ENCODE peak calls at places on chromosomes 13 and 19, in ten cellular contexts. U is HT-29; H is fibroblast of mammary gland; T is kidney epithelial cell; L is type B pancreatic cell; Q is stimulated activated CD4-positive, alpha-beta T cell treated with anti-CD3 and anti-CD28 coated beads, Interleukin-4, amount 100 ng/mL, for 4 hours; P is naive thymus-derived CD8-positive, alpha-beta T cell; J is AG08396; M is stimulated activated effector memory CD8-positive, alpha-beta T cell treated with anti-CD3 and anti-CD28 coated beads, Interleukin-12 subunit alpha, Interleukin-12 subunit beta, amount 100 ng/mL, for 72 hours; E is NCI-H524. Y is an unnamed sample.

GRCh38 chr19:3821857-3822364 is 35.7 kb upstream of the MATK start:
- DNase-seq in U (peak; percentile 14), H (peak; percentile 20), T (no peak), L (peak; percentile 83), Q (peak; percentile 90), P (peak; percentile 89), J (peak; percentile 85), M (peak; percentile 99), E (peak; percentile 62), Y (peak; percentile 8)

GRCh38 chr13:52954838-52955237 is 73.8 kb upstream of the OLFM4 start:
- DNase-seq in U (no peak), H (no peak), T (no peak), L (no peak), Q (no peak), P (no peak), J (no peak), M (no peak), E (no peak), Y (no peak)

GRCh38 chr13:98487016-98487415 is 89.9 kb downstream of the STK24 start:
- DNase-seq in U (no peak), H (peak; percentile 19), T (no peak), L (no peak), Q (no peak), P (no peak), J (no peak), M (no peak), E (no peak), Y (no peak)

GRCh38 chr19:6987850-6988249 is 33.4 kb downstream of the MBD3L2B start:
- DNase-seq in U (no peak), H (no peak), T (no peak), L (no peak), Q (no peak), P (no peak), J (no peak), M (no peak), E (no peak), Y (no peak)

GRCh38 chr19:30519607-30520205 is 147.5 kb downstream of the ZNF536 start:
- DNase-seq in U (no peak), H (no peak), T (no peak), L (no peak), Q (no peak), P (no peak), J (no peak), M (no peak), E (no peak), Y (no peak)

GRCh38 chr13:79190932-79191331 is 215.1 kb downstream of the RBM26 start:
- DNase-seq in U (no peak), H (no peak), T (no peak), L (no peak), Q (no peak), P (no peak), J (no peak), M (no peak), E (no peak), Y (no peak)

GRCh38 chr19:662962-663681 is at the start of gene RNF126:
- DNase-seq in U (peak; percentile 81), H (peak; percentile 85), T (no peak), L (peak; percentile 94), Q (peak; percentile 99), P (peak; percentile 96), J (peak; percentile 99), M (peak; percentile 80), E (peak; percentile 91), Y (peak; percentile 92)

GRCh38 chr13:71775946-71776345 is 91.1 kb downstream of the DACH1 start:
- DNase-seq in U (no peak), H (no peak), T (no peak), L (no peak), Q (no peak), P (no peak), J (no peak), M (no peak), E (no peak), Y (no peak)

GRCh38 chr19:42270346-42271044 is 1.4 kb downstream of the CIC start:
- DNase-seq in U (peak; percentile 80), H (peak; percentile 81), T (no peak), L (no peak), Q (peak; percentile 58), P (peak; percentile 55), J (peak; percentile 81), M (peak; percentile 58), E (no peak), Y (peak; percentile 79)

GRCh38 chr19:48329167-48329891 is 4.0 kb downstream of the EMP3 start:
- DNase-seq in U (peak; percentile 74), H (peak; percentile 56), T (no peak), L (no peak), Q (no peak), P (no peak), J (peak; percentile 57), M (no peak), E (no peak), Y (peak; percentile 63)

GRCh38 chr19:1267441-1268391 is 1.4 kb upstream of the CIRBP start:
- DNase-seq in U (no peak), H (peak; percentile 53), T (no peak), L (no peak), Q (no peak), P (no peak), J (no peak), M (no peak), E (peak; percentile 36), Y (no peak)

GRCh38 chr19:43414554-43414953 is at the start of gene TEX101:
- DNase-seq in U (no peak), H (no peak), T (no peak), L (no peak), Q (no peak), P (no peak), J (no peak), M (no peak), E (no peak), Y (no peak)

GRCh38 chr13:67736646-67737420 is 506.7 kb upstream of the PCDH9 start:
- DNase-seq in U (peak; percentile 67), H (peak; percentile 92), T (peak; percentile 53), L (no peak), Q (no peak), P (no peak), J (no peak), M (no peak), E (peak; percentile 35), Y (peak; percentile 73)

GRCh38 chr13:26007261-26007765 is 44.5 kb downstream of the SHISA2 start:
- DNase-seq in U (no peak), H (no peak), T (no peak), L (no peak), Q (no peak), P (no peak), J (no peak), M (no peak), E (no peak), Y (no peak)

GRCh38 chr13:50156140-50156539 is 140.9 kb downstream of the KCNRG start:
- DNase-seq in U (no peak), H (peak; percentile 64), T (peak; percentile 21), L (no peak), Q (no peak), P (no peak), J (peak; percentile 58), M (no peak), E (no peak), Y (peak; percentile 13)

GRCh38 chr13:22061371-22061805 is 390.5 kb downstream of the FGF9 start:
- DNase-seq in U (no peak), H (no peak), T (no peak), L (no peak), Q (peak; percentile 51), P (peak; percentile 25), J (no peak), M (peak; percentile 40), E (no peak), Y (no peak)

GRCh38 chr13:112928958-112929777 is 39.8 kb upstream of the MCF2L start:
- DNase-seq in U (peak; percentile 43), H (peak; percentile 47), T (no peak), L (no peak), Q (no peak), P (no peak), J (peak; percentile 39), M (no peak), E (peak; percentile 47), Y (peak; percentile 39)

GRCh38 chr19:19185853-19186728 is 5.9 kb downstream of the BORCS8 start:
- DNase-seq in U (peak; percentile 29), H (peak; percentile 43), T (no peak), L (no peak), Q (peak; percentile 43), P (peak; percentile 58), J (no peak), M (peak; percentile 48), E (peak; percentile 80), Y (no peak)

GRCh38 chr13:46071590-46072249 is 19.2 kb upstream of the ZC3H13 start:
- DNase-seq in U (no peak), H (no peak), T (no peak), L (no peak), Q (no peak), P (no peak), J (no peak), M (no peak), E (no peak), Y (no peak)

GRCh38 chr19:9916719-9917118 is 19.6 kb downstream of the OLFM2 start:
- DNase-seq in U (no peak), H (no peak), T (no peak), L (no peak), Q (no peak), P (no peak), J (no peak), M (no peak), E (no peak), Y (no peak)

GRCh38 chr13:75421987-75422386 is 60.0 kb downstream of the TBC1D4 start:
- DNase-seq in U (no peak), H (peak; percentile 42), T (no peak), L (no peak), Q (no peak), P (no peak), J (no peak), M (no peak), E (no peak), Y (no peak)

GRCh38 chr19:42286349-42287016 is 15.4 kb upstream of the PRR19 start:
- DNase-seq in U (no peak), H (peak; percentile 49), T (no peak), L (no peak), Q (no peak), P (no peak), J (peak; percentile 63), M (no peak), E (no peak), Y (no peak)

GRCh38 chr13:111388851-111389500 is 68.5 kb downstream of the TEX29 start:
- DNase-seq in U (no peak), H (no peak), T (no peak), L (peak; percentile 62), Q (peak; percentile 30), P (peak; percentile 30), J (no peak), M (no peak), E (no peak), Y (no peak)

GRCh38 chr19:15463865-15464371 is 426 bp downstream of the RASAL3 start:
- DNase-seq in U (no peak), H (no peak), T (no peak), L (no peak), Q (peak; percentile 62), P (peak; percentile 62), J (no peak), M (peak; percentile 50), E (no peak), Y (no peak)

GRCh38 chr19:43620061-43621001 is 902 bp upstream of the ZNF428 start:
- DNase-seq in U (no peak), H (no peak), T (no peak), L (no peak), Q (no peak), P (peak; percentile 81), J (no peak), M (peak; percentile 71), E (no peak), Y (no peak)

GRCh38 chr13:103130681-103131210 is 64.5 kb upstream of the SLC10A2 start:
- DNase-seq in U (peak; percentile 24), H (no peak), T (peak; percentile 34), L (no peak), Q (no peak), P (no peak), J (no peak), M (no peak), E (no peak), Y (no peak)

GRCh38 chr13:44403720-44404063 is 30.1 kb downstream of the SERP2 start:
- DNase-seq in U (no peak), H (no peak), T (no peak), L (no peak), Q (no peak), P (no peak), J (no peak), M (no peak), E (no peak), Y (no peak)

GRCh38 chr19:19474950-19475781 is 40.2 kb downstream of the TSSK6 start:
- DNase-seq in U (no peak), H (no peak), T (no peak), L (no peak), Q (no peak), P (no peak), J (no peak), M (no peak), E (peak; percentile 20), Y (peak; percentile 98)

Y was measured in myocyte.